ENCODE peak calls at places on chromosome 13, in nine cellular contexts. J is endothelial cell; K is MV-4-11; Q is EH; W is neural crest cell; T is psoas muscle; E is NCI-H1105; X is stimulated activated CD8-positive, alpha-beta memory T cell treated with anti-CD3 and anti-CD28 coated beads, Interleukin-7, amount 100 ng/mL, for 24 hours; C is DMS153. M is an unnamed sample.

GRCh38 chr13:35720690-35721554 is 244.4 kb upstream of the MAB21L1 start:
- DNase-seq in J (peak), Q (peak), K (no peak), E (no peak), C (no peak), W (peak), T (peak), X (peak), M (peak)

GRCh38 chr13:99191900-99192399 is 8.7 kb upstream of the UBAC2 start:
- DNase-seq in T (no peak), X (no peak), C (no peak), W (no peak), Q (peak), K (peak), J (no peak), E (no peak), M (peak)

GRCh38 chr13:50428183-50428877 is 413.1 kb downstream of the KCNRG start:
- DNase-seq in E (no peak), J (no peak), W (no peak), Q (no peak), K (no peak), X (no peak), C (no peak), T (no peak), M (no peak)

GRCh38 chr13:67588607-67589006 is 358.5 kb upstream of the PCDH9 start:
- DNase-seq in C (no peak), T (no peak), K (no peak), J (no peak), Q (no peak), X (no peak), E (no peak), W (no peak), M (no peak)

GRCh38 chr13:46267166-46267565 is 55.4 kb downstream of the LRRC63 start:
- DNase-seq in T (no peak), C (no peak), E (no peak), X (no peak), Q (peak), W (no peak), K (no peak), J (no peak), M (no peak)

GRCh38 chr13:78978381-78978998 is 319.5 kb upstream of the OBI1 start:
- DNase-seq in Q (peak), E (peak), C (peak), K (peak), J (peak), T (no peak), W (peak), X (no peak), M (peak)

GRCh38 chr13:26508885-26509284 is 48.6 kb upstream of the WASF3 start:
- DNase-seq in X (no peak), E (no peak), J (no peak), Q (peak), W (no peak), K (no peak), T (peak), C (no peak), M (no peak)

GRCh38 chr13:91135376-91135775 is 212.1 kb upstream of the MIR17HG start:
- DNase-seq in K (no peak), T (no peak), J (no peak), Q (no peak), W (no peak), X (no peak), C (no peak), E (no peak), M (no peak)

GRCh38 chr13:106372199-106373160 is 163.0 kb downstream of the EFNB2 start:
- DNase-seq in X (no peak), J (no peak), T (no peak), Q (peak), W (no peak), E (no peak), K (peak), C (no peak), M (no peak)

GRCh38 chr13:26914624-26915023 is 154.0 kb upstream of the GPR12 start:
- DNase-seq in T (no peak), C (peak), E (peak), W (no peak), K (peak), Q (no peak), X (no peak), J (no peak), M (peak)

GRCh38 chr13:31638577-31638976 is 100.7 kb upstream of the RXFP2 start:
- DNase-seq in W (no peak), K (peak), T (no peak), Q (peak), C (no peak), J (no peak), X (no peak), E (no peak), M (peak)

GRCh38 chr13:112931028-112931934 is 37.7 kb upstream of the MCF2L start:
- DNase-seq in E (peak), Q (peak), C (peak), J (peak), T (no peak), W (peak), K (no peak), X (no peak), M (peak)

GRCh38 chr13:101308247-101309013 is 107.9 kb downstream of the NALCN start:
- DNase-seq in W (no peak), K (no peak), T (no peak), J (no peak), X (no peak), Q (peak), C (no peak), E (no peak), M (no peak)

M was measured in OCI-M1.